ENCODE peak calls at places on chromosomes 5 and 9, in six cellular contexts. E is aorta, K is hepatocyte, G is breast epithelium, A is neural progenitor cell, R is prostate gland. O is an unnamed sample.

GRCh38 chr9:16289639-16290038 is 580.8 kb downstream of the BNC2 start:
- DNase-seq in E (peak), K (no peak), G (no peak), A (no peak), R (no peak), O (no peak)

GRCh38 chr9:38443181-38443580 is 18.9 kb upstream of the IGFBPL1 start:
- DNase-seq in E (no peak), K (peak), G (no peak), A (no peak), R (no peak), O (no peak)

GRCh38 chr9:132056717-132057429 is 22.8 kb downstream of the MED27 start:
- DNase-seq in E (no peak), K (no peak), G (no peak), A (no peak), R (no peak), O (no peak)

GRCh38 chr5:100760700-100761099 is 142.4 kb downstream of the ST8SIA4 start:
- DNase-seq in E (no peak), K (no peak), G (no peak), A (no peak), R (no peak), O (no peak)

GRCh38 chr9:73532985-73533384 is 381.3 kb downstream of the ANXA1 start:
- DNase-seq in E (no peak), K (no peak), G (no peak), A (no peak), R (no peak), O (no peak)

GRCh38 chr9:33024126-33024965 is 727 bp upstream of the DNAJA1 start:
- DNase-seq in E (no peak), K (peak), G (no peak), A (peak), R (no peak), O (peak)

GRCh38 chr5:135553688-135554462 is 18.1 kb upstream of the NEUROG1 start:
- DNase-seq in E (no peak), K (peak), G (no peak), A (peak), R (no peak), O (peak)

GRCh38 chr9:121206516-121207370 is 5.1 kb upstream of the RAB14 start:
- DNase-seq in E (no peak), K (no peak), G (no peak), A (no peak), R (no peak), O (no peak)

GRCh38 chr9:2469681-2470141 is 151.9 kb upstream of the VLDLR start:
- DNase-seq in E (no peak), K (no peak), G (no peak), A (peak), R (no peak), O (no peak)

GRCh38 chr9:129280236-129281231 is 102.5 kb upstream of the IER5L start:
- DNase-seq in E (no peak), K (no peak), G (peak), A (no peak), R (no peak), O (no peak)

GRCh38 chr5:68216737-68217231 is 1.2 kb downstream of the PIK3R1 start:
- DNase-seq in E (no peak), K (no peak), G (no peak), A (peak), R (no peak), O (no peak)

GRCh38 chr9:5263568-5264218 is 32.5 kb downstream of the INSL4 start:
- DNase-seq in E (no peak), K (peak), G (no peak), A (peak), R (no peak), O (no peak)

GRCh38 chr5:10364186-10364689 is 10.7 kb downstream of the MARCHF6 start:
- DNase-seq in E (no peak), K (no peak), G (no peak), A (no peak), R (no peak), O (no peak)

GRCh38 chr9:136949239-136949816 is 2.7 kb upstream of the LCN12 start:
- DNase-seq in E (no peak), K (peak), G (no peak), A (peak), R (no peak), O (no peak)

GRCh38 chr5:33810491-33811120 is 81.2 kb downstream of the ADAMTS12 start:
- DNase-seq in E (no peak), K (no peak), G (no peak), A (no peak), R (no peak), O (no peak)

GRCh38 chr9:132351404-132352050 is 3.3 kb downstream of the SETX start:
- DNase-seq in E (no peak), K (no peak), G (no peak), A (no peak), R (no peak), O (no peak)

GRCh38 chr9:122213589-122214413 is 15.0 kb downstream of the LHX6 start:
- DNase-seq in E (no peak), K (peak), G (no peak), A (peak), R (no peak), O (peak)

GRCh38 chr9:124774131-124774978 is 2.6 kb upstream of the OLFML2A start:
- DNase-seq in E (peak), K (peak), G (peak), A (peak), R (peak), O (peak)
- H3K27ac ChIP-seq in E (no peak), K (no peak), G (no peak), A (no peak), R (no peak), O (no peak)

GRCh38 chr5:122355324-122355723 is 43.3 kb downstream of the SNCAIP start:
- DNase-seq in E (no peak), K (no peak), G (no peak), A (no peak), R (no peak), O (no peak)
- H3K27ac ChIP-seq in E (no peak), K (no peak), G (no peak), A (no peak), R (no peak), O (no peak)

GRCh38 chr5:8458038-8458383 is 589.1 kb downstream of the MTRR start:
- DNase-seq in E (no peak), K (no peak), G (no peak), A (no peak), R (no peak), O (no peak)
- H3K27ac ChIP-seq in E (no peak), K (no peak), G (peak), A (no peak), R (peak), O (peak)

DNA sequence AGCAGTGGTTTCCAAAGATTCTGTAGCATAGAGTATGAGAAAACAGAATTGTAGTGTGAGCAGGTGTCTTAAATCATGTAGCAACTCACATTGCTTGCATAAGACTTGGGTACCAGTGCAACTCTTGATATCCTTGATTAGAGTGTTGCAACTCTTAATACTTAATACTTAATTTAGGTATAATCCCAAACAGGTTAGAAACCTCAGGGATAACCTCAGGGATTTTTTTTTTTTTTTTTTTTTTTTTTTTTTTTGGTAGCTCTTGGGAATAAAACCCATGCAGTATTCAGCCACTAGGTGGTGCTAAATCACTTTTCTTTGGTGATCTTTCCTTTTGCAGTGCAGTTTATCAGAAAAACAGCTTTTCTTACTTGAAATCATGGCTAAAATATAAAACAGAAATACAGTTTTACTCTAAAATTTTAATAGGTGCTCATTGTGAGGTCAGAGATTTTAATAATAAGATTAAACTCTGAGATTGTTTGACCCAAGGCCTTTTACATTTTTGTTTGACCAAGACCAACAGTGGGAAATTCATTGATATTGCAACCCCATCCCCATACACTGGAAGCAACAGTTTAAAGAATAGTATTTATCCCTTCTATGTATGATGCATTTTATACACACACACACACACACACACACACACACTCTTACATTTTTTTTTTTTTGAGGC is 55.3 kb downstream of the ERAP1 start:
- DNase-seq in E (no peak), K (peak), G (no peak), A (peak), R (peak), O (no peak)
- H3K27ac ChIP-seq in E (no peak), K (no peak), G (peak), A (peak), R (no peak), O (no peak)

GRCh38 chr5:172770374-172770674 is 671 bp downstream of the DUSP1 start:
- DNase-seq in E (peak), K (no peak), G (no peak), A (no peak), R (no peak), O (no peak)
- H3K27ac ChIP-seq in E (peak), K (peak), G (peak), A (no peak), R (peak), O (peak)

GRCh38 chr5:116522737-116523136 is 51.9 kb downstream of the SEMA6A start:
- DNase-seq in E (no peak), K (no peak), G (no peak), A (no peak), R (no peak), O (no peak)
- H3K27ac ChIP-seq in E (no peak), K (no peak), G (no peak), A (no peak), R (no peak), O (no peak)

DNA sequence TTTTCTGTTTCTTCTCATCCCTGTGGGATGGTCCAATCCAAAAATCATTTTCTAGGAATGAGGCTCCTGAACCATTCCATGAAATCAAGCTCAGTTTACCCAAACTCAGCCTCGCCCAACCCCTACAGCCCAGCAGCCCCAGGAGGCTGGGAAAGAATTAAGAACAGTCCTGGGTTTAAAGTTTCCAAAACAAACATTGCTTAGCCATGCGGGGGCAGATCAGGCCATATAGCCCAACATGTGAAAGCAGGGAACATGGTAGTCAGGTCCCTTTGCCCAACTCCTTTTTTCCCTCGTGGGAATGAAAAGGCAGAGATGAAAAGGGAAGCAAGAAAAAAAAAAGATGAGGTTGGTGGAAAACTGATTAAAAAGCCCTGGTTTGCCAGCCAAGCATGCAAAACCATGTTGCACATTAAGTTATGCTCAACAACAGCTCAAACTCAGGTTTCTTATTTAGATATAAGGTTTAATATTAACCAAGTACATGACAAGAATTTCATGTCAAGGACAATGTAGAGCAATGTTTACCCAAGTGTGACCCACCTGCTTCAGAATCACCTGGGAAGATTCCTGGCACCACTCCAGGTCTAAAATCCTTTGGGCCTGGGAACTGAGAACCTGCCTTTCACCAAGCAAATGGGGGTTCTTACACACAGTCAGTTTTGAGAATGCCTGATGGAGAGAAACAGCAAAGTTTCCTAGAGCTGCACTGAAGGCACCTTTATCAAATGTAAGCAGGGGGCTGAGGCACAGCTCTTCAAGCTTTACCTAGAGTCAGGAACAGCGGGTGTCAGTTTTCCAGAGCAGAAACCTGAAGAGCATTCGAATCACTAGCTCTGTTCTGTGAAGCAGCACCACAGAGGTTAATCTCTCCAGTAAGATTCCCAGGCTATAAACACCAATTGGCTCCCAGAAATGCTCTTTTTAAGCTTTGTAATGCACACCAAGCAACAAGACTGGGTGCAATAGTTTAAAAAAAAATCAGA is 1.7 kb downstream of the FREM1 start:
- DNase-seq in E (no peak), K (no peak), G (no peak), A (peak), R (no peak), O (no peak)
- H3K27ac ChIP-seq in E (peak), K (peak), G (peak), A (no peak), R (peak), O (no peak)

GRCh38 chr5:56142233-56142619 is 90.9 kb downstream of the ANKRD55 start:
- DNase-seq in E (no peak), K (no peak), G (no peak), A (peak), R (no peak), O (no peak)
- H3K27ac ChIP-seq in E (no peak), K (no peak), G (no peak), A (no peak), R (no peak), O (no peak)

O was measured in substantia nigra.